ENCODE peak calls at places on chromosomes 12 and 14, in eight cellular contexts. One of them, this sample, is unnamed.

GRCh38 chr12:62537544-62537943 is 70.9 kb downstream of the MON2 start:
- DNase-seq in endothelial cell of umbilical vein: peak
- DNase-seq in HepG2: no peak
- DNase-seq in H1: no peak
- DNase-seq in HCT116: no peak
- DNase-seq in K562: no peak
- DNase-seq in GM12878: no peak
- DNase-seq in A549: peak
- DNase-seq in this sample: peak

GRCh38 chr12:122138616-122139015 is 35.4 kb downstream of the IL31 start:
- DNase-seq in HepG2: no peak
- DNase-seq in K562: no peak
- DNase-seq in GM12878: no peak
- DNase-seq in HCT116: no peak
- DNase-seq in H1: no peak
- DNase-seq in endothelial cell of umbilical vein: no peak
- DNase-seq in A549: no peak
- DNase-seq in this sample: no peak

GRCh38 chr12:57839996-57840395 is 6.5 kb downstream of the CTDSP2 start:
- DNase-seq in GM12878: no peak
- DNase-seq in K562: no peak
- DNase-seq in A549: no peak
- DNase-seq in HCT116: no peak
- DNase-seq in H1: no peak
- DNase-seq in HepG2: no peak
- DNase-seq in endothelial cell of umbilical vein: no peak
- DNase-seq in this sample: no peak

GRCh38 chr14:99508896-99509629 is 27.9 kb downstream of the CCNK start:
- DNase-seq in HepG2: no peak
- DNase-seq in A549: no peak
- DNase-seq in K562: peak
- DNase-seq in HCT116: no peak
- DNase-seq in GM12878: no peak
- DNase-seq in endothelial cell of umbilical vein: no peak
- DNase-seq in H1: no peak
- DNase-seq in this sample: no peak

GRCh38 chr12:120654656-120655055 is 14.2 kb downstream of the CABP1 start:
- DNase-seq in A549: no peak
- DNase-seq in K562: no peak
- DNase-seq in HepG2: no peak
- DNase-seq in GM12878: no peak
- DNase-seq in HCT116: no peak
- DNase-seq in H1: no peak
- DNase-seq in endothelial cell of umbilical vein: no peak
- DNase-seq in this sample: no peak

GRCh38 chr12:119412811-119413794 is 78.6 kb downstream of the CCDC60 start:
- DNase-seq in A549: peak
- DNase-seq in HCT116: peak
- DNase-seq in K562: peak
- DNase-seq in HepG2: peak
- DNase-seq in endothelial cell of umbilical vein: peak
- DNase-seq in H1: peak
- DNase-seq in GM12878: no peak
- DNase-seq in this sample: peak

GRCh38 chr14:57970594-57970993 is 104.7 kb upstream of the SLC35F4 start:
- DNase-seq in GM12878: no peak
- DNase-seq in endothelial cell of umbilical vein: no peak
- DNase-seq in HepG2: no peak
- DNase-seq in H1: no peak
- DNase-seq in K562: no peak
- DNase-seq in A549: no peak
- DNase-seq in HCT116: no peak
- DNase-seq in this sample: no peak

GRCh38 chr12:53500119-53500775 is 836 bp upstream of the TARBP2 start:
- DNase-seq in H1: no peak
- DNase-seq in K562: peak
- DNase-seq in A549: peak
- DNase-seq in HCT116: no peak
- DNase-seq in GM12878: no peak
- DNase-seq in HepG2: peak
- DNase-seq in endothelial cell of umbilical vein: no peak
- DNase-seq in this sample: peak

GRCh38 chr12:12432373-12432772 is 75.5 kb downstream of the BORCS5 start:
- DNase-seq in HepG2: no peak
- DNase-seq in HCT116: no peak
- DNase-seq in endothelial cell of umbilical vein: peak
- DNase-seq in K562: no peak
- DNase-seq in A549: peak
- DNase-seq in GM12878: no peak
- DNase-seq in H1: no peak
- DNase-seq in this sample: no peak

GRCh38 chr12:112900298-112901145 is 6.2 kb upstream of the OAS1 start:
- DNase-seq in HCT116: peak
- DNase-seq in GM12878: no peak
- DNase-seq in K562: peak
- DNase-seq in HepG2: peak
- DNase-seq in A549: peak
- DNase-seq in endothelial cell of umbilical vein: peak
- DNase-seq in H1: peak
- DNase-seq in this sample: peak

GRCh38 chr14:72169521-72169920 is 237.3 kb downstream of the RGS6 start:
- DNase-seq in HCT116: peak
- DNase-seq in H1: no peak
- DNase-seq in GM12878: no peak
- DNase-seq in A549: peak
- DNase-seq in HepG2: no peak
- DNase-seq in endothelial cell of umbilical vein: no peak
- DNase-seq in K562: peak
- DNase-seq in this sample: no peak

GRCh38 chr12:75478395-75478794 is 2.2 kb upstream of the GLIPR1 start:
- DNase-seq in HepG2: no peak
- DNase-seq in GM12878: peak
- DNase-seq in endothelial cell of umbilical vein: no peak
- DNase-seq in K562: no peak
- DNase-seq in A549: no peak
- DNase-seq in HCT116: no peak
- DNase-seq in H1: no peak
- DNase-seq in this sample: peak

GRCh38 chr14:62002636-62003035 is 240.4 kb downstream of the SNAPC1 start:
- DNase-seq in A549: no peak
- DNase-seq in HCT116: no peak
- DNase-seq in H1: no peak
- DNase-seq in endothelial cell of umbilical vein: peak
- DNase-seq in K562: no peak
- DNase-seq in HepG2: no peak
- DNase-seq in GM12878: no peak
- DNase-seq in this sample: no peak

GRCh38 chr12:49201595-49202295 is 12.9 kb upstream of the TUBA1A start:
- DNase-seq in endothelial cell of umbilical vein: peak
- DNase-seq in A549: peak
- DNase-seq in GM12878: no peak
- DNase-seq in HepG2: no peak
- DNase-seq in K562: no peak
- DNase-seq in HCT116: no peak
- DNase-seq in H1: no peak
- DNase-seq in this sample: peak

GRCh38 chr14:34684578-34684977 is 29.8 kb downstream of the CFL2 start:
- DNase-seq in A549: no peak
- DNase-seq in HepG2: no peak
- DNase-seq in endothelial cell of umbilical vein: no peak
- DNase-seq in K562: no peak
- DNase-seq in HCT116: no peak
- DNase-seq in GM12878: no peak
- DNase-seq in H1: no peak
- DNase-seq in this sample: peak

GRCh38 chr12:110501722-110502448 is at the start of the genes RAD9B and VPS29:
- DNase-seq in K562: peak
- DNase-seq in HCT116: peak
- DNase-seq in GM12878: peak
- DNase-seq in HepG2: peak
- DNase-seq in H1: peak
- DNase-seq in endothelial cell of umbilical vein: peak
- DNase-seq in A549: peak
- DNase-seq in this sample: peak
- TF ChIP-seq POLR2A in K562: peak
- TF ChIP-seq POLR2A in HCT116: peak
- TF ChIP-seq POLR2A in GM12878: peak
- TF ChIP-seq POLR2A in HepG2: peak
- TF ChIP-seq POLR2A in H1: no peak
- TF ChIP-seq POLR2A in endothelial cell of umbilical vein: peak
- TF ChIP-seq POLR2A in A549: peak
- TF ChIP-seq POLR2A in this sample: peak

DNA sequence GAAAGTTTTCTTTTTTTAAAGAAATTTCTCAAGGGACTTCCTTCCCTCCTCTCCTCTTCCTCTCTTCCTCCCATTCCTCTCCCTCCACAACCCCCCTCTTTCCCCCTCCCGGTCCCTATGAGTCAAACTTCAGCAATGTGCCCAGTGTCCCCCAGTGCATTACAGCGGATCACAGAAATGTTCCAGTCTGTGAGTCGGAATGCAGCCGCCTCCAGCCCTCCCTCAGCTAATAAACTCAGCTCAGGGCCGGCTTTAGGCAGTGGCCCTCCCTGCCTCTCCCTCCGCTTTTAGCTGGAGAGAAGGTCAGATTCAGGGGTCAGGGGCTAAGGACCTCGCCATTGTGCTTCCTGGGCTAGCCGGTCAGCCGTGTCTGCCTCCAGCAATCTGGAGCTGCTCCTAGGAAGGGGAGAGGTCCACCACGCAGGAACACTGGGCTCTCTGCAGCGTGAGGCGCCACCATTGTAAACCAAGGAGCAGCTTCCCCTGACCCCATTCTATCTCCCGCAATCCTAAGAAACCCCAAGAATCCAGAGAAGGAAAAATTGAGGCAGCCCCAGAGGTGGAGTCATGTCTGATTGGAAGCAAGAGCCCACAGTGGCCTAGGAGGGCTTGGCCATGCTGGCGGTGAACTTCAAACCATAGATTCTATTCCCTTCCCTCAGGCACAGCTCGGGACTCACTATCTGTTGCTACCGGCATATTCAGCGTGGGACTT is 1.1 kb upstream of the HDAC7 start:
- DNase-seq in HCT116: peak
- DNase-seq in endothelial cell of umbilical vein: peak
- DNase-seq in HepG2: peak
- DNase-seq in K562: no peak
- DNase-seq in A549: peak
- DNase-seq in GM12878: no peak
- DNase-seq in H1: no peak
- DNase-seq in this sample: no peak
- H3K4me3 ChIP-seq in HCT116: peak
- H3K4me3 ChIP-seq in endothelial cell of umbilical vein: no peak
- H3K4me3 ChIP-seq in HepG2: peak
- H3K4me3 ChIP-seq in K562: peak
- H3K4me3 ChIP-seq in A549: peak
- H3K4me3 ChIP-seq in GM12878: peak
- H3K4me3 ChIP-seq in H1: peak
- H3K4me3 ChIP-seq in this sample: no peak

DNA sequence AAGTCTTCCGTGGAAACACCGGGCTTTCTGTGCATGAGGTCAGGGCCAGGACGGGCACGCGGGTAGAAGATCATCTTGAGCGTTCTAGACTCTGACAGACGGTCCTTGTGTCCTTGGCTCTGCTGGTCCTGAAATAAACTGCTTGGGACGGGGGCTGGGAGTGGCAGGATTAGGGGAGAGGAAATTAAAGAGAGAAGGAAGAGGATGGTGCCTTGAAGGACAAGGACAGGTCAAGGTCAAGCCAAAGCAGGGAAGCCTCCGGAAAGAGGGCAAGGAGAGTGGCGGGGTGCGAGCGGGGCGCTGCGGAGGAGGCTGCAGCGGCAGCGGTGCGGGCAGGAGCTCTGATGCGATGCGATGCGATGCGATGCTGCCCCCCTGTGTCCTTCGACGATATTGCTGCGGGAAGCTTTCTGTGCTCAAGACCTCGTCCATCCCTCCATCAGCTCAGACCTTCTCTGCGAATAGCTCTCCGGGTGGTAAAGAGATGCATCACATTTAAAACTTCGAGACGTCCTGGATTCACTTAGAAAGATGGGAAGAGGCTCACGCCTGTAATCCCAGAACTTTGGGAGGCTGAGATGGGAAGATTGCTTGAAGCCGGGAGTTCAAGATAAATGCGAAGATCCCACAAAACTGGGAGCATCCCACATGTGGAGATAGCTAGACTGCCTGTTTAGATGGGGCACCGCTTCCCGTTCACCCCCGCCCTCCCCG is 110.1 kb upstream of the TMEM132D start:
- DNase-seq in GM12878: no peak
- DNase-seq in endothelial cell of umbilical vein: no peak
- DNase-seq in K562: peak
- DNase-seq in HepG2: peak
- DNase-seq in A549: peak
- DNase-seq in HCT116: no peak
- DNase-seq in H1: peak
- DNase-seq in this sample: peak
- TF ChIP-seq MAX in GM12878: no peak
- TF ChIP-seq MAX in endothelial cell of umbilical vein: no peak
- TF ChIP-seq MAX in K562: no peak
- TF ChIP-seq MAX in HepG2: no peak
- TF ChIP-seq MAX in A549: no peak
- TF ChIP-seq MAX in HCT116: no peak
- TF ChIP-seq MAX in H1: no peak
- TF ChIP-seq MAX in this sample: no peak

GRCh38 chr14:31207746-31208545 is at the start of gene HECTD1:
- DNase-seq in K562: peak
- DNase-seq in GM12878: peak
- DNase-seq in endothelial cell of umbilical vein: peak
- DNase-seq in A549: peak
- DNase-seq in H1: peak
- DNase-seq in HCT116: peak
- DNase-seq in HepG2: peak
- DNase-seq in this sample: peak
- TF ChIP-seq POLR2A in K562: peak
- TF ChIP-seq POLR2A in GM12878: peak
- TF ChIP-seq POLR2A in endothelial cell of umbilical vein: peak
- TF ChIP-seq POLR2A in A549: peak
- TF ChIP-seq POLR2A in H1: no peak
- TF ChIP-seq POLR2A in HCT116: peak
- TF ChIP-seq POLR2A in HepG2: no peak
- TF ChIP-seq POLR2A in this sample: peak

GRCh38 chr12:93713800-93714199 is 36.6 kb downstream of the CRADD start:
- DNase-seq in H1: no peak
- DNase-seq in HepG2: no peak
- DNase-seq in HCT116: no peak
- DNase-seq in GM12878: no peak
- DNase-seq in A549: no peak
- DNase-seq in endothelial cell of umbilical vein: no peak
- DNase-seq in K562: no peak
- DNase-seq in this sample: no peak
- H3K4me3 ChIP-seq in H1: no peak
- H3K4me3 ChIP-seq in HepG2: no peak
- H3K4me3 ChIP-seq in HCT116: no peak
- H3K4me3 ChIP-seq in GM12878: no peak
- H3K4me3 ChIP-seq in A549: no peak
- H3K4me3 ChIP-seq in endothelial cell of umbilical vein: no peak
- H3K4me3 ChIP-seq in K562: no peak
- H3K4me3 ChIP-seq in this sample: no peak